ENCODE peak calls at places on chromosome 15, in four cellular contexts. B is GM12878, Y is K562, L is HepG2. V is an unnamed sample.

GRCh38 chr15:94086360-94086759 is 145.0 kb upstream of the MCTP2 start:
- DNase-seq in B (no peak), Y (no peak), L (no peak), V (no peak)

GRCh38 chr15:55389276-55389631 is 18.9 kb downstream of the CCPG1 start:
- DNase-seq in B (no peak), Y (no peak), L (no peak), V (no peak)

GRCh38 chr15:45121706-45122417 is 7.7 kb downstream of the DUOXA2 start:
- DNase-seq in L (peak; percentile 56), Y (no peak), B (no peak), V (no peak)

GRCh38 chr15:67331676-67332075 is 77.1 kb downstream of the IQCH start:
- DNase-seq in Y (no peak), L (no peak), B (no peak), V (no peak)

GRCh38 chr15:52100807-52101206 is 11.8 kb downstream of the BCL2L10 start:
- DNase-seq in Y (peak; percentile 86), B (peak; percentile 69), L (no peak), V (no peak)

GRCh38 chr15:74275957-74276356 is 39.8 kb downstream of the CCDC33 start:
- DNase-seq in L (no peak), B (no peak), Y (peak; percentile 55), V (peak; percentile 48)

GRCh38 chr15:76986743-76987142 is 8.2 kb upstream of the PSTPIP1 start:
- DNase-seq in B (no peak), L (no peak), Y (no peak), V (no peak)

GRCh38 chr15:55999635-56000034 is 6.2 kb upstream of the NEDD4 start:
- DNase-seq in L (no peak), B (no peak), Y (no peak), V (no peak)

GRCh38 chr15:70559223-70559823 is 204.0 kb downstream of the UACA start:
- DNase-seq in L (no peak), B (no peak), Y (no peak), V (no peak)

GRCh38 chr15:43230640-43231115 is 9.9 kb upstream of the EPB42 start:
- DNase-seq in Y (peak; percentile 84), L (no peak), B (no peak), V (no peak)

GRCh38 chr15:74642328-74642723 is 26.7 kb downstream of the CLK3 start:
- DNase-seq in Y (no peak), B (no peak), L (no peak), V (no peak)

GRCh38 chr15:69979269-69979668 is 118.4 kb downstream of the TLE3 start:
- DNase-seq in Y (peak; percentile 9), B (no peak), L (peak; percentile 23), V (no peak)

GRCh38 chr15:28937271-28937670 is 51.5 kb downstream of the APBA2 start:
- DNase-seq in B (no peak), Y (no peak), L (no peak), V (no peak)

GRCh38 chr15:67210555-67211168 is 43.8 kb downstream of the AAGAB start:
- DNase-seq in L (no peak), Y (no peak), B (no peak), V (no peak)

GRCh38 chr15:75195122-75195765 is 6.4 kb upstream of the C15orf39 start:
- DNase-seq in B (no peak), L (no peak), Y (no peak), V (no peak)

GRCh38 chr15:76823303-76823702 is 81.8 kb downstream of the SCAPER start:
- DNase-seq in Y (no peak), L (no peak), B (no peak), V (no peak)

GRCh38 chr15:67146875-67147381 is 81.5 kb downstream of the SMAD3 start:
- DNase-seq in B (no peak), Y (peak; percentile 11), L (peak; percentile 97), V (no peak)

GRCh38 chr15:25171111-25171811 is 216.5 kb downstream of the SNRPN start:
- DNase-seq in B (no peak), L (no peak), Y (no peak), V (no peak)

GRCh38 chr15:52247032-52247431 is 48.6 kb downstream of the MYO5C start:
- DNase-seq in Y (no peak), B (no peak), L (no peak), V (no peak)

GRCh38 chr15:84689858-84690257 is 26.1 kb downstream of the SEC11A start:
- DNase-seq in Y (no peak), B (no peak), L (no peak), V (no peak)

GRCh38 chr15:68584704-68585573 is 6.1 kb downstream of the CORO2B start:
- DNase-seq in Y (no peak), B (no peak), L (no peak), V (no peak)

GRCh38 chr15:92880796-92881569 is 19.1 kb upstream of the CHD2 start:
- DNase-seq in Y (no peak), L (no peak), B (no peak), V (no peak)

GRCh38 chr15:85504739-85505676 is 124.6 kb downstream of the AKAP13 start:
- DNase-seq in B (no peak), Y (peak; percentile 56), L (peak; percentile 53), V (peak; percentile 29)

GRCh38 chr15:75104804-75105557 is 81.6 kb downstream of the PPCDC start:
- DNase-seq in B (peak; percentile 88), L (peak; percentile 77), Y (no peak), V (peak; percentile 41)

GRCh38 chr15:83090465-83090864 is 17.0 kb upstream of the TM6SF1 start:
- DNase-seq in L (no peak), B (no peak), Y (no peak), V (no peak)

GRCh38 chr15:73937726-73938125 is 11.5 kb downstream of the LOXL1 start:
- DNase-seq in Y (no peak), B (no peak), L (no peak), V (no peak)

GRCh38 chr15:31262143-31262530 is 64.5 kb upstream of the KLF13 start:
- DNase-seq in B (no peak), L (no peak), Y (no peak), V (no peak)

GRCh38 chr15:73555080-73555479 is 78.1 kb downstream of the NPTN start:
- DNase-seq in L (no peak), Y (no peak), B (no peak), V (no peak)

GRCh38 chr15:78170848-78171773 is 21.9 kb downstream of the IDH3A start:
- DNase-seq in L (no peak), Y (no peak), B (peak; percentile 85), V (no peak)

GRCh38 chr15:71362556-71362955 is 247.3 kb downstream of the THSD4 start:
- DNase-seq in B (no peak), L (no peak), Y (no peak), V (no peak)

GRCh38 chr15:33132722-33133345 is 61.7 kb downstream of the FMN1 start:
- DNase-seq in B (no peak), Y (peak; percentile 35), L (peak; percentile 31), V (peak; percentile 55)

GRCh38 chr15:91270747-91271146 is 170.7 kb downstream of the SV2B start:
- DNase-seq in Y (no peak), L (no peak), B (no peak), V (no peak)

GRCh38 chr15:98963459-98963858 is 44.1 kb downstream of the PGPEP1L start:
- DNase-seq in B (no peak), L (no peak), Y (no peak), V (no peak)

GRCh38 chr15:90020041-90020735 is 19.1 kb downstream of the ZNF710 start:
- DNase-seq in Y (no peak), L (no peak), B (no peak), V (no peak)

GRCh38 chr15:70647396-70647795 is 116.0 kb downstream of the UACA start:
- DNase-seq in Y (no peak), B (no peak), L (no peak), V (no peak)

GRCh38 chr15:92665100-92665555 is 9.6 kb upstream of the FAM174B start:
- DNase-seq in L (no peak), B (peak; percentile 53), Y (no peak), V (no peak)

GRCh38 chr15:69973102-69973714 is 124.5 kb downstream of the TLE3 start:
- DNase-seq in Y (peak; percentile 30), L (peak; percentile 23), B (no peak), V (peak; percentile 43)

GRCh38 chr15:39468828-39469227 is 112.1 kb upstream of the THBS1 start:
- DNase-seq in L (no peak), B (no peak), Y (no peak), V (no peak)
- TF ChIP-seq TARDBP in L (no peak), B (no peak), Y (no peak), V (no peak)

GRCh38 chr15:39438795-39439577 is 141.9 kb upstream of the THBS1 start:
- DNase-seq in L (peak; percentile 34), Y (peak; percentile 15), B (no peak), V (no peak)
- TF ChIP-seq FOXK2 in L (no peak), Y (no peak), B (no peak), V (no peak)

DNA sequence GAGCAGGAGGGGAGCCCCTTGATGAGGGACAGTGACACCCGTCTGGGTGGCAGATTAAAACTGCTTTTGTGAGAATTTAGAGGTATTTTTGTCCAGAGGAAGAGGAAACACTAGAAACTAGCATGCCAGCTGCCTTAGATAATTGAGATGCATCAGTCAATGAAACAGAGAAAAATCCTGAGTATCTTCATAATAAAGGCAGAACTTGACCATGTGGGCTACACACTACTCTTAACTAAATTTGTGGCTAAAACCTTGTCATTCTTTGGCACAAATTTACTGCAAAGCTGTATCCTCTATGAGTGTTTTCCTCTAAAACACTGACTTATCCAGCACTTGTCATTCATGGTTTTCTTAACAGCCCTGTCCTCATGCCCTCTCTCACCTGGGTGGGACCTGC is 259.7 kb upstream of the TPM1 start:
- DNase-seq in B (no peak), L (no peak), Y (no peak), V (no peak)
- TF ChIP-seq TARDBP in B (no peak), L (no peak), Y (no peak), V (no peak)

GRCh38 chr15:87998658-87999057 is 257.9 kb downstream of the NTRK3 start:
- DNase-seq in L (no peak), Y (no peak), B (no peak), V (no peak)

GRCh38 chr15:88002721-88003120 is 253.8 kb downstream of the NTRK3 start:
- DNase-seq in L (no peak), B (no peak), Y (no peak), V (no peak)

GRCh38 chr15:88006146-88006545 is 250.4 kb downstream of the NTRK3 start:
- DNase-seq in B (no peak), L (no peak), Y (no peak), V (no peak)

GRCh38 chr15:88004379-88004778 is 252.2 kb downstream of the NTRK3 start:
- DNase-seq in Y (no peak), B (no peak), L (no peak), V (no peak)

GRCh38 chr15:88003928-88004327 is 252.6 kb downstream of the NTRK3 start:
- DNase-seq in B (no peak), L (no peak), Y (no peak), V (no peak)
- TF ChIP-seq FOXK2 in B (no peak), L (no peak), Y (no peak), V (no peak)

DNA sequence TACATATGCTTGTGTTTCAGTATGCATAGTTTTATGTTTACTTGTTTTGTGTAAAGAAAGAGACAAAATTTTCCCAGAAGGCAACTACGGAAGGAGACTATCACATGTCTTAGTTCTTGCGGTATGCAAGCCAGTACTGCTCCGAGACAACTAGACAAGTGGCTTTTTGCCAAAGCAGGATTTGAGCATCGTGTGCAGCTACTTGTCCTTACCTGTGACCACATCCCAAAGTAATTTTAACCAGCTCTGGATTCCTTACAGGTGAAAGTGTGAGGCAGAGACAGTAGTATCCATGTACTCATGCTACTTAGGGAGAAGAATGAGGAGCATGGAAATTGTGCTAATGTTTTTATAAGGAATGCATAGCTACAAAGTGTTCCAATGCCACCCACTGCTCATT is 591.3 kb upstream of the NR2F2 start:
- DNase-seq in Y (no peak), L (no peak), B (no peak), V (no peak)
- TF ChIP-seq TARDBP in Y (no peak), L (no peak), B (no peak), V (no peak)

V was measured in HEK293T.